ENCODE peak calls at places on chromosomes 11 and 22, in seven cellular contexts. One of them, this sample, is unnamed. For H3K4me1, the result is how much of the 10 kb centered on the place peaks cover.

GRCh38 chr11:12026331-12027211 is 18.1 kb upstream of the DKK3 start:
- DNase-seq in effector memory CD4-positive, alpha-beta T cell: no peak
- DNase-seq in lung: no peak
- DNase-seq in mucosa of descending colon: no peak
- DNase-seq in ovary: no peak
- DNase-seq in A549: no peak
- DNase-seq in IMR-90: no peak
- DNase-seq in this sample: no peak

GRCh38 chr22:44440224-44441160 is 57.5 kb downstream of the RTL6 start:
- DNase-seq in IMR-90: no peak
- DNase-seq in ovary: no peak
- DNase-seq in mucosa of descending colon: no peak
- DNase-seq in lung: no peak
- DNase-seq in A549: no peak
- DNase-seq in effector memory CD4-positive, alpha-beta T cell: no peak
- DNase-seq in this sample: no peak

GRCh38 chr22:48786679-48786996 is 1041.0 kb downstream of the BRD1 start:
- DNase-seq in lung: peak
- DNase-seq in mucosa of descending colon: no peak
- DNase-seq in A549: no peak
- DNase-seq in IMR-90: no peak
- DNase-seq in effector memory CD4-positive, alpha-beta T cell: no peak
- DNase-seq in ovary: no peak
- DNase-seq in this sample: no peak

GRCh38 chr11:132576706-132577105 is 955.6 kb downstream of the OPCML start:
- DNase-seq in IMR-90: peak
- DNase-seq in ovary: no peak
- DNase-seq in mucosa of descending colon: no peak
- DNase-seq in A549: no peak
- DNase-seq in lung: no peak
- DNase-seq in effector memory CD4-positive, alpha-beta T cell: no peak
- DNase-seq in this sample: no peak

GRCh38 chr11:45254070-45254469 is 32.1 kb downstream of the SYT13 start:
- DNase-seq in effector memory CD4-positive, alpha-beta T cell: no peak
- DNase-seq in IMR-90: peak
- DNase-seq in A549: no peak
- DNase-seq in mucosa of descending colon: no peak
- DNase-seq in lung: no peak
- DNase-seq in ovary: no peak
- DNase-seq in this sample: no peak

GRCh38 chr11:76627541-76628082 is 42.9 kb downstream of the LRRC32 start:
- DNase-seq in mucosa of descending colon: no peak
- DNase-seq in IMR-90: no peak
- DNase-seq in lung: no peak
- DNase-seq in ovary: peak
- DNase-seq in A549: no peak
- DNase-seq in effector memory CD4-positive, alpha-beta T cell: no peak
- DNase-seq in this sample: no peak

GRCh38 chr11:49405743-49406142 is 197.3 kb upstream of the FOLH1 start:
- DNase-seq in A549: no peak
- DNase-seq in mucosa of descending colon: no peak
- DNase-seq in ovary: no peak
- DNase-seq in IMR-90: no peak
- DNase-seq in lung: no peak
- DNase-seq in effector memory CD4-positive, alpha-beta T cell: no peak
- DNase-seq in this sample: no peak

GRCh38 chr11:45266693-45267451 is 19.3 kb downstream of the SYT13 start:
- DNase-seq in lung: no peak
- DNase-seq in ovary: no peak
- DNase-seq in IMR-90: no peak
- DNase-seq in mucosa of descending colon: peak
- DNase-seq in effector memory CD4-positive, alpha-beta T cell: no peak
- DNase-seq in A549: no peak
- DNase-seq in this sample: no peak

GRCh38 chr11:110710520-110711381 is 1.5 kb downstream of the ARHGAP20 start:
- DNase-seq in IMR-90: peak
- DNase-seq in effector memory CD4-positive, alpha-beta T cell: no peak
- DNase-seq in mucosa of descending colon: peak
- DNase-seq in ovary: peak
- DNase-seq in A549: no peak
- DNase-seq in lung: peak
- DNase-seq in this sample: peak

GRCh38 chr22:17655289-17655688 is 16.7 kb downstream of the BCL2L13 start:
- DNase-seq in A549: no peak
- DNase-seq in IMR-90: no peak
- DNase-seq in ovary: no peak
- DNase-seq in lung: peak
- DNase-seq in mucosa of descending colon: no peak
- DNase-seq in effector memory CD4-positive, alpha-beta T cell: no peak
- DNase-seq in this sample: no peak

GRCh38 chr11:121721961-121722360 is 269.2 kb upstream of the SORL1-AS1 start:
- DNase-seq in effector memory CD4-positive, alpha-beta T cell: no peak
- DNase-seq in A549: no peak
- DNase-seq in mucosa of descending colon: no peak
- DNase-seq in lung: no peak
- DNase-seq in ovary: no peak
- DNase-seq in IMR-90: no peak
- DNase-seq in this sample: no peak

GRCh38 chr11:17257200-17257599 is 19.3 kb upstream of the NUCB2 start:
- DNase-seq in ovary: no peak
- DNase-seq in A549: no peak
- DNase-seq in lung: no peak
- DNase-seq in mucosa of descending colon: no peak
- DNase-seq in effector memory CD4-positive, alpha-beta T cell: no peak
- DNase-seq in IMR-90: peak
- DNase-seq in this sample: no peak

GRCh38 chr11:104120493-104121200 is 43.3 kb downstream of the PDGFD start:
- DNase-seq in A549: no peak
- DNase-seq in mucosa of descending colon: no peak
- DNase-seq in ovary: peak
- DNase-seq in IMR-90: no peak
- DNase-seq in effector memory CD4-positive, alpha-beta T cell: no peak
- DNase-seq in lung: no peak
- DNase-seq in this sample: no peak

GRCh38 chr22:37849089-37849751 is at the start of gene EIF3L:
- DNase-seq in A549: peak
- DNase-seq in mucosa of descending colon: peak
- DNase-seq in IMR-90: peak
- DNase-seq in lung: peak
- DNase-seq in ovary: peak
- DNase-seq in effector memory CD4-positive, alpha-beta T cell: peak
- DNase-seq in this sample: peak

GRCh38 chr11:7436657-7437056 is 48.6 kb upstream of the OLFML1 start:
- DNase-seq in A549: no peak
- DNase-seq in lung: no peak
- DNase-seq in IMR-90: no peak
- DNase-seq in mucosa of descending colon: no peak
- DNase-seq in ovary: no peak
- DNase-seq in effector memory CD4-positive, alpha-beta T cell: no peak
- DNase-seq in this sample: no peak

GRCh38 chr11:65640483-65641207 is 2.7 kb downstream of the SIPA1 start:
- DNase-seq in ovary: no peak
- DNase-seq in mucosa of descending colon: peak
- DNase-seq in IMR-90: no peak
- DNase-seq in A549: no peak
- DNase-seq in lung: no peak
- DNase-seq in effector memory CD4-positive, alpha-beta T cell: no peak
- DNase-seq in this sample: peak

GRCh38 chr11:100512475-100512874 is 174.6 kb upstream of the ARHGAP42 start:
- DNase-seq in A549: no peak
- DNase-seq in ovary: no peak
- DNase-seq in effector memory CD4-positive, alpha-beta T cell: no peak
- DNase-seq in IMR-90: no peak
- DNase-seq in lung: no peak
- DNase-seq in mucosa of descending colon: no peak
- DNase-seq in this sample: no peak

GRCh38 chr11:198236-198806 is 5.4 kb downstream of the SCGB1C1 start:
- DNase-seq in IMR-90: no peak
- DNase-seq in lung: peak
- DNase-seq in mucosa of descending colon: peak
- DNase-seq in A549: no peak
- DNase-seq in ovary: no peak
- DNase-seq in effector memory CD4-positive, alpha-beta T cell: no peak
- DNase-seq in this sample: no peak

GRCh38 chr11:44976576-44976975 is 25.9 kb upstream of the TP53I11 start:
- DNase-seq in mucosa of descending colon: peak
- DNase-seq in ovary: no peak
- DNase-seq in IMR-90: no peak
- DNase-seq in effector memory CD4-positive, alpha-beta T cell: no peak
- DNase-seq in A549: no peak
- DNase-seq in lung: no peak
- DNase-seq in this sample: no peak

GRCh38 chr11:720017-720641 is 14.1 kb downstream of the EPS8L2 start:
- DNase-seq in effector memory CD4-positive, alpha-beta T cell: no peak
- DNase-seq in ovary: no peak
- DNase-seq in IMR-90: no peak
- DNase-seq in mucosa of descending colon: no peak
- DNase-seq in A549: no peak
- DNase-seq in lung: no peak
- DNase-seq in this sample: no peak

GRCh38 chr11:115912484-115912945 is 408.3 kb upstream of the CADM1 start:
- DNase-seq in effector memory CD4-positive, alpha-beta T cell: no peak
- DNase-seq in mucosa of descending colon: no peak
- DNase-seq in A549: no peak
- DNase-seq in IMR-90: peak
- DNase-seq in lung: no peak
- DNase-seq in ovary: no peak
- DNase-seq in this sample: no peak

DNA sequence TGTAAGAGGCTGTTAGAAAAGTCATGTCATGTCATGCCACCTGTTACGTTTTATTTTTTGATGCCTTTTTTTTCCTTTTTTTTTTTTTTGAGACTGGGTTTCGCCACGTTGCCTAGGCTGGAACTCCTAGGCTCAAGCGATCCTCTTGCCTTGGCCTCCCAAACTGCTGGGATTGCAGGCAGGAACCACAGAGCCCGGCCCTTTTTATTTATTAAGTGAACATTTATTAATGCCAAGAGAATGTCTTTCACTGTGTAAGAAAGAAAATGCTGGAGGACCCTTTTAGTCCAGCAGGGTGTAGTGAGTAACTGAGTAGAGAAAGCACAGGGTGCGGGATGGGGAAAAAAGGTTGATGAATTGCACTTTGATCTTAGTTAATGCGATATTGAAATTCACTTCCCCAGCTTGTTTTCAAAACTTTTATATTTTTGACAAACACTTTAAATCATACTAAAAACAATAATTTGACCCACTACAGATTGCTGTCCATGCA is 2.3 kb upstream of the XBP1 start:
- DNase-seq in A549: no peak
- DNase-seq in mucosa of descending colon: peak
- DNase-seq in effector memory CD4-positive, alpha-beta T cell: no peak
- DNase-seq in ovary: no peak
- DNase-seq in lung: no peak
- DNase-seq in IMR-90: no peak
- DNase-seq in this sample: no peak
- H3K4me3 ChIP-seq in A549: no peak
- H3K4me3 ChIP-seq in mucosa of descending colon: no peak
- H3K4me3 ChIP-seq in effector memory CD4-positive, alpha-beta T cell: peak
- H3K4me3 ChIP-seq in ovary: no peak
- H3K4me3 ChIP-seq in lung: no peak
- H3K4me3 ChIP-seq in IMR-90: no peak
- H3K4me3 ChIP-seq in this sample: peak

DNA sequence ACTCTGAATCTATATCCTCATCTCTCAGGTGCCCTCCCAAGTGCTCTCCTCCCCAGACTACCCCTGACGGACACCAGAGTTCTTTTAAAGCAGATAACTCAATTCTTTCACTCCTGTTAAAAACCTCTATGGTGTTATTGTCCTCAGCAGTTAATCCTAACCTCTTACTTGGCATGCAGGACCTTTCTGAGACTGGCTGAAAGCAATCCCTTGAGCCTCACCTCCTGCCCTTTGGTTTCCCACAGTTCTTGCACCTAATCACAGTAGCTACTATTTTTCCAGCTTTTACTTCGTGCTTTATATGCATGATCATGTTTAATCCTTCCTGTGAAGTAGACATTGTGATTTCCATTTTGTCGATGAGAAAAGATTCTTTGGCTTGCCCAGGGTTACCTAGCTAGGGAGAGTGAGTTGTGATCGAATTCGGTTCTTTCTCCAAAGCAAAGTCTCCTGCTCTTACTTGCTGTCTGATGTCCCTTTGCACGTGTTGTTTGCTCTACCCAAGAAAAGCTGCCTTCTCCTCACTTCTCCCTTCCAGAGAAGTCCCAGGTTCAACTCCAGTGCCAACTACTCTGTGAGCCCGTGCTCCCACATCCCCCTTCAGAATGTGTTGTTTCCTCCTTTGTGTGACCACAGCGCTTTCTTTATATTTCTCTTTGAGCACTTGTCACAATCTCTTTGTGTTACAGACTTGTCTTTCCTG is 2.1 kb downstream of the UBE2L3 start:
- DNase-seq in lung: no peak
- DNase-seq in mucosa of descending colon: no peak
- DNase-seq in effector memory CD4-positive, alpha-beta T cell: no peak
- DNase-seq in IMR-90: no peak
- DNase-seq in A549: no peak
- DNase-seq in ovary: no peak
- DNase-seq in this sample: no peak
- H3K4me1 ChIP-seq in lung: under half
- H3K4me1 ChIP-seq in mucosa of descending colon: under half
- H3K4me1 ChIP-seq in effector memory CD4-positive, alpha-beta T cell: under half
- H3K4me1 ChIP-seq in IMR-90: under half
- H3K4me1 ChIP-seq in A549: half or more
- H3K4me1 ChIP-seq in ovary: under half
- H3K4me1 ChIP-seq in this sample: half or more

GRCh38 chr11:91946397-91947090 is 278.1 kb upstream of the FAT3 start:
- DNase-seq in lung: no peak
- DNase-seq in effector memory CD4-positive, alpha-beta T cell: no peak
- DNase-seq in A549: no peak
- DNase-seq in IMR-90: no peak
- DNase-seq in ovary: no peak
- DNase-seq in mucosa of descending colon: no peak
- DNase-seq in this sample: no peak
- H3K4me3 ChIP-seq in lung: no peak
- H3K4me3 ChIP-seq in effector memory CD4-positive, alpha-beta T cell: no peak
- H3K4me3 ChIP-seq in A549: no peak
- H3K4me3 ChIP-seq in IMR-90: no peak
- H3K4me3 ChIP-seq in ovary: no peak
- H3K4me3 ChIP-seq in mucosa of descending colon: no peak
- H3K4me3 ChIP-seq in this sample: no peak

GRCh38 chr11:70643642-70644041 is 245.3 kb downstream of the CTTN start:
- DNase-seq in A549: no peak
- DNase-seq in IMR-90: no peak
- DNase-seq in ovary: no peak
- DNase-seq in lung: no peak
- DNase-seq in mucosa of descending colon: no peak
- DNase-seq in effector memory CD4-positive, alpha-beta T cell: no peak
- DNase-seq in this sample: no peak

GRCh38 chr11:70647188-70648166 is 249.1 kb downstream of the CTTN start:
- DNase-seq in effector memory CD4-positive, alpha-beta T cell: no peak
- DNase-seq in A549: no peak
- DNase-seq in lung: no peak
- DNase-seq in ovary: no peak
- DNase-seq in mucosa of descending colon: no peak
- DNase-seq in IMR-90: no peak
- DNase-seq in this sample: no peak

GRCh38 chr11:70644343-70645060 is 246.2 kb downstream of the CTTN start:
- DNase-seq in IMR-90: no peak
- DNase-seq in mucosa of descending colon: no peak
- DNase-seq in A549: no peak
- DNase-seq in lung: no peak
- DNase-seq in ovary: no peak
- DNase-seq in effector memory CD4-positive, alpha-beta T cell: no peak
- DNase-seq in this sample: no peak

GRCh38 chr11:70645537-70645936 is 247.2 kb downstream of the CTTN start:
- DNase-seq in ovary: no peak
- DNase-seq in lung: no peak
- DNase-seq in IMR-90: no peak
- DNase-seq in A549: no peak
- DNase-seq in mucosa of descending colon: no peak
- DNase-seq in effector memory CD4-positive, alpha-beta T cell: no peak
- DNase-seq in this sample: no peak

GRCh38 chr11:70646272-70647049 is 248.1 kb downstream of the CTTN start:
- DNase-seq in ovary: no peak
- DNase-seq in effector memory CD4-positive, alpha-beta T cell: no peak
- DNase-seq in A549: no peak
- DNase-seq in lung: no peak
- DNase-seq in mucosa of descending colon: no peak
- DNase-seq in IMR-90: no peak
- DNase-seq in this sample: no peak
- H3K4me1 ChIP-seq in ovary: under half
- H3K4me1 ChIP-seq in effector memory CD4-positive, alpha-beta T cell: under half
- H3K4me1 ChIP-seq in A549: under half
- H3K4me1 ChIP-seq in lung: under half
- H3K4me1 ChIP-seq in mucosa of descending colon: under half
- H3K4me1 ChIP-seq in IMR-90: under half
- H3K4me1 ChIP-seq in this sample: under half